ENCODE peak calls at places on chromosomes 11 and 22, in ten cellular contexts. P, K, Q, D, M, L, X, T, J and F are unnamed samples. For H3K9me3, the result is how much of the 10 kb centered on the place peaks cover.

GRCh38 chr11:122085264-122085663 is 30.8 kb downstream of the BLID start:
- DNase-seq in D (no peak), X (no peak), Q (no peak), L (no peak), T (no peak), M (no peak), K (no peak), P (no peak), J (no peak), F (no peak)

GRCh38 chr11:74001822-74002286 is 7.0 kb downstream of the UCP3 start:
- DNase-seq in J (no peak), X (no peak), D (no peak), L (no peak), K (no peak), P (no peak), T (peak), Q (no peak), M (no peak), F (no peak)

GRCh38 chr11:60769273-60769672 is 12.6 kb downstream of the MS4A15 start:
- DNase-seq in J (no peak), L (no peak), D (no peak), T (peak), Q (no peak), K (no peak), X (no peak), M (no peak), P (no peak), F (no peak)

GRCh38 chr11:16741473-16741872 is 3.0 kb downstream of the C11orf58 start:
- DNase-seq in L (no peak), T (no peak), J (no peak), Q (no peak), M (no peak), P (no peak), K (peak), D (no peak), X (no peak), F (no peak)

GRCh38 chr11:111775024-111775710 is 9.0 kb upstream of the PPP2R1B start:
- DNase-seq in K (peak), M (no peak), P (no peak), T (no peak), D (no peak), Q (no peak), L (no peak), J (no peak), X (no peak), F (peak)

GRCh38 chr22:31739795-31740201 is 10.1 kb downstream of the PRR14L start:
- DNase-seq in K (no peak), J (no peak), P (no peak), X (no peak), L (no peak), M (no peak), T (no peak), D (no peak), Q (no peak), F (no peak)

GRCh38 chr11:2612884-2613571 is 86.8 kb downstream of the KCNQ1OT1 start:
- DNase-seq in Q (peak), X (no peak), K (no peak), J (no peak), D (no peak), L (no peak), M (no peak), T (no peak), P (no peak), F (no peak)

GRCh38 chr11:35045219-35045819 is 93.7 kb upstream of the CD44 start:
- DNase-seq in Q (no peak), J (no peak), X (no peak), L (no peak), P (no peak), D (no peak), K (no peak), T (no peak), M (no peak), F (peak)

GRCh38 chr11:114091791-114092397 is 32.4 kb downstream of the ZBTB16 start:
- DNase-seq in J (no peak), L (no peak), Q (no peak), T (peak), D (no peak), X (no peak), K (no peak), P (no peak), M (no peak), F (no peak)

GRCh38 chr11:35794850-35795249 is 132.3 kb downstream of the TRIM44 start:
- DNase-seq in L (no peak), P (no peak), Q (no peak), T (no peak), J (no peak), M (no peak), D (no peak), X (no peak), K (no peak), F (no peak)

GRCh38 chr11:35034401-35034800 is 104.6 kb upstream of the CD44 start:
- DNase-seq in X (no peak), L (no peak), P (no peak), T (no peak), Q (no peak), D (no peak), J (no peak), K (no peak), M (no peak), F (no peak)

GRCh38 chr11:20873054-20873453 is 203.7 kb downstream of the NELL1 start:
- DNase-seq in D (peak), J (peak), K (no peak), T (no peak), P (no peak), Q (no peak), L (peak), X (peak), M (no peak), F (no peak)

GRCh38 chr11:115872418-115872817 is 368.2 kb upstream of the CADM1 start:
- DNase-seq in T (no peak), Q (no peak), L (no peak), P (no peak), X (no peak), J (no peak), M (no peak), D (no peak), K (no peak), F (no peak)

GRCh38 chr11:86151188-86152005 is 82.5 kb upstream of the PICALM start:
- DNase-seq in D (peak), P (no peak), Q (no peak), K (no peak), X (peak), J (no peak), M (peak), T (peak), L (no peak), F (no peak)

GRCh38 chr22:25650834-25651233 is 86.4 kb downstream of the GRK3 start:
- DNase-seq in M (no peak), L (no peak), T (no peak), K (no peak), D (no peak), Q (no peak), P (no peak), X (no peak), J (no peak), F (no peak)

GRCh38 chr11:118921929-118922744 is 3.6 kb downstream of the BCL9L start:
- DNase-seq in D (no peak), J (peak), K (peak), T (peak), X (peak), P (no peak), L (peak), M (peak), Q (no peak), F (peak)

GRCh38 chr11:22702022-22702421 is 35.6 kb downstream of the GAS2 start:
- DNase-seq in T (no peak), Q (no peak), P (no peak), M (no peak), X (no peak), K (no peak), J (no peak), L (no peak), D (no peak), F (no peak)

GRCh38 chr22:38398609-38399401 is 56.2 kb downstream of the KCNJ4 start:
- DNase-seq in X (peak), Q (no peak), T (peak), D (peak), J (peak), K (peak), L (peak), P (no peak), M (peak), F (peak)

GRCh38 chr11:44199816-44200215 is 104.3 kb downstream of the EXT2 start:
- DNase-seq in Q (no peak), M (no peak), P (no peak), J (no peak), K (no peak), T (no peak), L (no peak), X (no peak), D (no peak), F (no peak)

GRCh38 chr22:25327018-25327755 is 107.7 kb downstream of the CRYBB2 start:
- DNase-seq in M (no peak), Q (no peak), D (no peak), L (no peak), K (no peak), T (no peak), P (no peak), J (no peak), X (no peak), F (no peak)

GRCh38 chr11:113874920-113875413 is 405 bp downstream of the USP28 start:
- DNase-seq in D (no peak), Q (no peak), J (no peak), X (peak), K (no peak), M (no peak), T (no peak), P (no peak), L (peak), F (no peak)

GRCh38 chr11:15815246-15816209 is 540.8 kb downstream of the SOX6 start:
- DNase-seq in X (no peak), L (no peak), P (no peak), M (no peak), K (no peak), D (no peak), T (no peak), Q (no peak), J (no peak), F (peak)

GRCh38 chr22:36765943-36766450 is 9.9 kb downstream of the IFT27 start:
- DNase-seq in J (no peak), M (no peak), D (no peak), L (no peak), T (no peak), P (no peak), X (no peak), K (no peak), Q (no peak), F (no peak)

GRCh38 chr11:109421981-109422590 is at the start of gene C11orf87:
- DNase-seq in K (no peak), M (no peak), T (no peak), X (no peak), D (no peak), J (peak), L (peak), P (no peak), Q (no peak), F (no peak)

GRCh38 chr11:121106812-121107211 is 5.8 kb downstream of the TECTA start:
- DNase-seq in P (no peak), L (no peak), J (no peak), M (no peak), Q (no peak), T (no peak), D (no peak), K (no peak), X (no peak), F (no peak)

GRCh38 chr11:2399488-2400068 is 972 bp upstream of the TSSC4 start:
- DNase-seq in M (no peak), J (peak), X (no peak), P (no peak), K (peak), D (no peak), L (no peak), Q (no peak), T (no peak), F (peak)

GRCh38 chr11:9784602-9785315 is 120.9 kb downstream of the SWAP70 start:
- DNase-seq in J (no peak), L (no peak), K (no peak), P (no peak), M (no peak), Q (no peak), T (no peak), D (peak), X (no peak), F (no peak)

GRCh38 chr11:113241190-113242051 is 73.0 kb upstream of the TTC12 start:
- DNase-seq in D (no peak), T (no peak), J (no peak), M (no peak), L (peak), P (no peak), X (no peak), K (no peak), Q (no peak), F (no peak)

GRCh38 chr11:86785576-86785975 is 14.8 kb upstream of the PRSS23 start:
- DNase-seq in L (no peak), M (no peak), T (no peak), P (no peak), K (no peak), D (no peak), Q (no peak), X (no peak), J (no peak), F (no peak)

GRCh38 chr11:85815186-85815911 is 4.4 kb upstream of the SYTL2 start:
- DNase-seq in K (no peak), D (no peak), P (no peak), X (no peak), M (no peak), T (no peak), Q (no peak), J (no peak), L (no peak), F (no peak)

GRCh38 chr11:124670732-124671131 is 2.8 kb downstream of the SIAE start:
- DNase-seq in M (no peak), D (no peak), Q (no peak), J (no peak), X (no peak), K (no peak), P (no peak), L (no peak), T (no peak), F (no peak)

GRCh38 chr11:120302001-120302805 is 22.9 kb upstream of the TLCD5 start:
- DNase-seq in T (no peak), J (no peak), Q (no peak), P (no peak), M (peak), D (no peak), L (no peak), K (peak), X (peak), F (peak)

GRCh38 chr11:5197538-5197937 is 2.9 kb downstream of the OR51V1 start:
- DNase-seq in D (no peak), P (no peak), K (no peak), Q (no peak), M (no peak), T (no peak), J (no peak), X (no peak), L (no peak), F (no peak)

GRCh38 chr22:23256986-23257888 is 76.9 kb downstream of the BCR start:
- DNase-seq in X (no peak), Q (no peak), D (peak), M (peak), L (no peak), T (peak), K (peak), P (no peak), J (no peak), F (peak)

GRCh38 chr22:23256138-23256932 is 76.0 kb downstream of the BCR start:
- DNase-seq in D (peak), J (no peak), K (no peak), L (no peak), Q (no peak), X (no peak), M (no peak), T (no peak), P (no peak), F (no peak)

GRCh38 chr22:23257889-23258825 is 77.8 kb downstream of the BCR start:
- DNase-seq in J (no peak), M (no peak), L (no peak), P (no peak), K (no peak), T (no peak), D (peak), X (no peak), Q (no peak), F (no peak)

GRCh38 chr22:23253475-23254055 is 73.3 kb downstream of the BCR start:
- DNase-seq in M (no peak), P (no peak), Q (no peak), L (no peak), K (no peak), D (no peak), X (no peak), T (no peak), J (no peak), F (no peak)

DNA sequence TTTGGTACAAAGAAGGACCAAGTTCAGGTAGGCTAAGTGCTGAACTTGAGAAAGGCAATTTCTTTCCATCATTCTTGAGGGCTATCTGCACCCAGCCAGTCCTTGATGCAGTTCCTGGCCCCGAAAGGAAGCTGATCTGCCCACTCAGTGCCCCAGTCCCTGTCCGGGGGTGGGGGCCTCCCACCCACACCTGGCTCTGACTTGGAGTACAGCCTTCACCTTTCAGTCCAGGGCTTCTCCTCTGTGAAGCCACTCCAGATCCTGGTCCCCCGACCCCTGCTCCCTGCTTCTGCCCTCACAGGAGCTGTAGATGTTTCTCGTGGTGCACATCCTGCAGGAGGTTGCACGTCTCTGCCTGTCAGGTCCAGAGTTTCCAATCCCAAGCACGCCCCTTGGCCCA is 75.2 kb downstream of the BCR start:
- DNase-seq in M (no peak), J (no peak), D (peak), Q (no peak), X (no peak), K (no peak), L (no peak), T (no peak), P (no peak), F (no peak)
- H3K27ac ChIP-seq in M (peak), J (no peak), D (no peak), Q (no peak), X (no peak), K (no peak), L (no peak), T (no peak), P (no peak), F (no peak)

DNA sequence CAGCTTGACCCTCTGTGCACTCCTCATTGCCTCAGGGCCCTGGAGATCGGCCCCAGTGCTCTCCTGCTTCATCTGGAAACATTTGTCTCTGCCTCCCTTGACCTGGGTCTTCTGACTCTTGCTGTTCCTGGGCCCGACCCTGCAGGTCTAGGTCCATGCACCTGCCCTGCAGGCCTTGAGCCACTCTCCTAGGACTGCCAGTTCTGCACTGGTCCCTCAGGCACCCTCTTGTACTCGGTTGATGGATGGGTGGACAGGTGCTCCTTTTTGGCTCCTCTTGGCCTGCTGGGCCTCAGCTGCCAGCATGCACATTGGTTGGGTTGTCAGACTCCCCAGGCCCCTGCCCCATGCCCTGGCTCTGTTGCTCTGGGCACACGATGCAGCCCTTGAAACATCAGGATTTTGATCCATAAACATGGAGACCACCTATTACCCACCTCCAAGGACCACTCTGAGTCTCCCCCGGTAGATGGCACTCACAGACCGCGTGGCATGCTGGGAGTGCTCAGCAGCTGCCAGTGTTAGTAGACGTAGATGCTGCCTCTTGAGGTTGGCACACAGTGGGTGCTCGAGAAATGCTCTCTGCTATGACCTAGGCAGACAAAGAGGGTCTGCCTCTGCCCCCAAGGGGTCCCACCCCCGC is 20.2 kb upstream of the ACR start:
- DNase-seq in P (no peak), M (no peak), X (no peak), D (no peak), T (no peak), Q (no peak), L (no peak), J (no peak), K (no peak), F (no peak)
- TF ChIP-seq POLR2AphosphoS5 in P (no peak), M (no peak), X (no peak), D (no peak), T (no peak), Q (no peak), L (no peak), J (no peak), K (no peak), F (no peak)

GRCh38 chr22:27714076-27714475 is 87.5 kb downstream of the MN1 start:
- DNase-seq in D (no peak), M (no peak), X (no peak), T (no peak), P (no peak), J (no peak), Q (no peak), L (no peak), K (no peak), F (no peak)

GRCh38 chr22:27717094-27717493 is 84.5 kb downstream of the MN1 start:
- DNase-seq in J (no peak), D (no peak), K (no peak), T (no peak), M (no peak), X (no peak), L (no peak), P (no peak), Q (no peak), F (no peak)

GRCh38 chr22:27716074-27716473 is 85.5 kb downstream of the MN1 start:
- DNase-seq in T (no peak), J (no peak), L (no peak), X (no peak), Q (no peak), M (no peak), D (no peak), P (no peak), K (no peak), F (no peak)

GRCh38 chr22:27711756-27712155 is 89.8 kb downstream of the MN1 start:
- DNase-seq in T (no peak), L (no peak), D (no peak), X (no peak), K (no peak), P (no peak), Q (no peak), J (no peak), M (no peak), F (no peak)

DNA sequence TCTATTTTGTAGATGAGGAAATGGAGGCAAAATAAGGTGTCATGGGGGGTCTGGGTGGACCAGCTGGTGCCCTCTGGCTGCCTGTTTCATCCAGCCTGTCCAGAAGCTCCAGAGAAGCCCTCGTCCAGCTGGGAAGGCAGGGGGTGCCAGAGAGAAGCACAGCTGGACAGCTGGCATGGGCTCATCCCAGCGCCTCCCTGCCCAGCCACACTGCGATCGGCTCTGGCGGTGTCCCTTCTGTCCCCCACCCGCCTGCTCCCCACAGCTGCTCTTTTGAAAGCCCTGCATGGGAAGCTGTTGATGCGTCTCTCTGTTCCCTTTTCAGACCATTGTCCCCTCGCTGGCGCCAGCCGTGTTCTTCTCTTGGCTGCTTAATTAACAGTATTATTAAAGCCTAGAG is 86.5 kb downstream of the MN1 start:
- DNase-seq in J (no peak), Q (no peak), K (no peak), M (no peak), P (no peak), L (peak), T (no peak), X (no peak), D (no peak), F (no peak)
- H3K9me3 ChIP-seq in J (under half), Q (under half), K (under half), M (under half), P (under half), L (under half), T (under half), X (under half), D (under half), F (under half)

GRCh38 chr11:280762-281485 is 2.7 kb downstream of the NLRP6 start:
- DNase-seq in Q (no peak), T (peak), P (no peak), L (peak), D (no peak), J (peak), X (no peak), K (no peak), M (no peak), F (no peak)
- H3K27ac ChIP-seq in Q (no peak), T (no peak), P (no peak), L (no peak), D (no peak), J (no peak), X (no peak), K (no peak), M (no peak), F (no peak)

DNA sequence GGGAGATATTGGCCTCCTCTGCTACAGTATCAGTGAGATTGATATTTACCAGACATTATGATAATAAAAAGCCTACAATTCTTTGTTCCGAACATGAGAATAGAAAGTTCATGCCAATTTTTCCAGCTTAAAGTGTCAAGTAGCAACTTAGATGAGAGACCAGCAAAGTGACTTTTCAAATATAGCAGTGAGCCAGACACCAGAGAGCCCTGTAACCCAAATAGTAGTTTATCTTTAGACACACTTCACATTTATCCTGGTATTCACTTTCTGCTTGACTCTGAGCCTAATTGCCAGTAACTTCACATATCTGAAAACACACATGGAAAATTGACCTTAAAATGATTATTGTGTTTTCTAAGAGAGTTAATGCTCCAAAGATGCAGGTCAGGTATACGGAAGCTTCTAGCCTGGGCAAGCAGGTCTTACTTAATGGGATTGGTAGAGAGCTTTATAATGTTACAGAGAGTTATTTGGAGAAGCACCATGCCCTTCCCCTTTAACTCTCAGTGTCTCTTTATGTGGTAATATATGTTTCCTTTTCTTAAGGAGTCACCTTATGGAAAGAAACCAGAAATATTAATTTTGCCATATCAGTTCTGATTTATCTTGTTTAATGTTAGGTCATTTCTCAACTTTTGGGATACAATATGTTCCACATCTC is 852.3 kb upstream of the CHORDC1 start:
- DNase-seq in X (no peak), Q (no peak), J (no peak), L (no peak), T (no peak), D (no peak), M (no peak), K (no peak), P (no peak), F (no peak)
- TF ChIP-seq POLR2AphosphoS5 in X (no peak), Q (no peak), J (no peak), L (no peak), T (no peak), D (no peak), M (no peak), K (no peak), P (no peak), F (no peak)